ENCODE peak calls at places on chromosomes 13 and 19, in six cellular contexts. Y is HCT116, W is SK-N-SH, H is HepG2, O is GM12878, A is H1. I is an unnamed sample. For H3K27me3, the result is how much of the 10 kb centered on the place peaks cover.

GRCh38 chr19:50173144-50173543 is 10.1 kb upstream of the IZUMO2 start:
- DNase-seq in Y (no peak), W (no peak), H (no peak), O (peak), A (no peak), I (no peak)

GRCh38 chr13:27005556-27005955 is 166.1 kb downstream of the USP12 start:
- DNase-seq in Y (no peak), W (no peak), H (no peak), O (no peak), A (no peak), I (no peak)

GRCh38 chr19:47104678-47105077 is 8.9 kb downstream of the ZC3H4 start:
- DNase-seq in Y (no peak), W (no peak), H (no peak), O (no peak), A (no peak), I (no peak)

GRCh38 chr13:42405665-42406390 is 133.9 kb downstream of the AKAP11 start:
- DNase-seq in Y (no peak), W (no peak), H (no peak), O (peak), A (no peak), I (no peak)

GRCh38 chr13:30736921-30737320 is 1.6 kb downstream of the ALOX5AP start:
- DNase-seq in Y (no peak), W (no peak), H (no peak), O (no peak), A (no peak), I (no peak)

GRCh38 chr19:41936416-41936850 is 8.2 kb upstream of the ERFL start:
- DNase-seq in Y (no peak), W (no peak), H (no peak), O (no peak), A (no peak), I (no peak)

GRCh38 chr19:13104848-13105646 is 2.4 kb upstream of the LYL1 start:
- DNase-seq in Y (no peak), W (no peak), H (no peak), O (no peak), A (no peak), I (no peak)

GRCh38 chr19:44581288-44581687 is 32.1 kb upstream of the IGSF23 start:
- DNase-seq in Y (no peak), W (no peak), H (no peak), O (no peak), A (no peak), I (no peak)

GRCh38 chr13:35936579-35936978 is 194.6 kb downstream of the DCLK1 start:
- DNase-seq in Y (no peak), W (no peak), H (no peak), O (no peak), A (no peak), I (no peak)

GRCh38 chr19:1312732-1313694 is 27.3 kb downstream of the EFNA2 start:
- DNase-seq in Y (peak), W (no peak), H (no peak), O (no peak), A (no peak), I (no peak)

GRCh38 chr13:52780092-52780491 is 40.5 kb upstream of the CNMD start:
- DNase-seq in Y (no peak), W (no peak), H (no peak), O (no peak), A (no peak), I (no peak)

GRCh38 chr13:35378939-35379338 is 97.5 kb downstream of the MAB21L1 start:
- DNase-seq in Y (no peak), W (no peak), H (no peak), O (no peak), A (no peak), I (no peak)

GRCh38 chr13:45278096-45278645 is 62.8 kb downstream of the TPT1 start:
- DNase-seq in Y (no peak), W (no peak), H (no peak), O (no peak), A (no peak), I (no peak)

GRCh38 chr13:27622102-27622820 is 569 bp downstream of the POLR1D start:
- DNase-seq in Y (no peak), W (peak), H (peak), O (no peak), A (no peak), I (no peak)

GRCh38 chr19:47714339-47714738 is 1.1 kb downstream of the EHD2 start:
- DNase-seq in Y (no peak), W (no peak), H (no peak), O (no peak), A (no peak), I (no peak)

GRCh38 chr13:72304121-72304745 is 423.2 kb downstream of the MZT1 start:
- DNase-seq in Y (no peak), W (no peak), H (no peak), O (no peak), A (no peak), I (no peak)

GRCh38 chr13:58018020-58018419 is 386.5 kb downstream of the PCDH17 start:
- DNase-seq in Y (no peak), W (no peak), H (no peak), O (no peak), A (no peak), I (no peak)

GRCh38 chr19:51521357-51521756 is 10.1 kb downstream of the SIGLEC6 start:
- DNase-seq in Y (no peak), W (no peak), H (no peak), O (no peak), A (no peak), I (no peak)

GRCh38 chr19:50204811-50205675 is 1.6 kb downstream of the MYH14 start:
- DNase-seq in Y (peak), W (peak), H (peak), O (no peak), A (peak), I (no peak)

DNA sequence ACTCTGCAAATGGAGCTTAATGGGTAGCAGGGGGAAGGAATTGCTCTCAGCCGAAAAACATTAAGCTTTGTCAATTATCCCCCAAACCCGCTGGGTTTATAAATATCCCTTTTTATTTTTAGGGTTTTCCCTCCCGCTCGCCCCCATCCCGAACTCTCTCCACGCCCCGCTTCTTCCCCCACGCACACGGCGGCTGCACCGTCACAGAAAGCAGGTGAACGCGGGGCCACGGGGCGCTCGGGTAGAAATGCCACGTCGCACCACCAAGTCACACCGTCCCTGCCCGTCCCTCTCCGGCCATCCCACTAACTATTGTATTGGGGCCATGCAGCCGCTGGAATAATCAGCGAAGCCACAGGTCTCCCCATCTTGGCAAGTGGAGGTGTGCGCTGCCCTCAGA is 3.5 kb downstream of the PTPRS start:
- DNase-seq in Y (no peak), W (no peak), H (no peak), O (no peak), A (no peak), I (no peak)
- H3K27me3 ChIP-seq in Y (under half), W (under half), H (under half), O (under half), A (under half), I (under half)

GRCh38 chr19:17946965-17947784 is 14.4 kb downstream of the CCDC124 start:
- DNase-seq in Y (no peak), W (no peak), H (peak), O (no peak), A (peak), I (no peak)
- TF ChIP-seq CTCF in Y (no peak), W (no peak), H (no peak), O (no peak), A (no peak), I (no peak)

GRCh38 chr13:38369058-38369457 is 19.4 kb downstream of the UFM1 start:
- DNase-seq in Y (no peak), W (no peak), H (no peak), O (no peak), A (no peak), I (no peak)
- TF ChIP-seq SIN3A in Y (no peak), W (no peak), H (no peak), O (no peak), A (no peak), I (no peak)

GRCh38 chr19:29311391-29311790 is 98.4 kb upstream of the UQCRFS1 start:
- DNase-seq in Y (no peak), W (no peak), H (no peak), O (no peak), A (no peak), I (no peak)
- H3K27me3 ChIP-seq in Y (under half), W (under half), H (under half), O (under half), A (under half), I (under half)

GRCh38 chr13:113489171-113489548 is 1.4 kb downstream of the DCUN1D2 start:
- DNase-seq in Y (no peak), W (no peak), H (peak), O (no peak), A (no peak), I (no peak)
- TF ChIP-seq CTCF in Y (peak), W (no peak), H (peak), O (no peak), A (peak), I (peak)

DNA sequence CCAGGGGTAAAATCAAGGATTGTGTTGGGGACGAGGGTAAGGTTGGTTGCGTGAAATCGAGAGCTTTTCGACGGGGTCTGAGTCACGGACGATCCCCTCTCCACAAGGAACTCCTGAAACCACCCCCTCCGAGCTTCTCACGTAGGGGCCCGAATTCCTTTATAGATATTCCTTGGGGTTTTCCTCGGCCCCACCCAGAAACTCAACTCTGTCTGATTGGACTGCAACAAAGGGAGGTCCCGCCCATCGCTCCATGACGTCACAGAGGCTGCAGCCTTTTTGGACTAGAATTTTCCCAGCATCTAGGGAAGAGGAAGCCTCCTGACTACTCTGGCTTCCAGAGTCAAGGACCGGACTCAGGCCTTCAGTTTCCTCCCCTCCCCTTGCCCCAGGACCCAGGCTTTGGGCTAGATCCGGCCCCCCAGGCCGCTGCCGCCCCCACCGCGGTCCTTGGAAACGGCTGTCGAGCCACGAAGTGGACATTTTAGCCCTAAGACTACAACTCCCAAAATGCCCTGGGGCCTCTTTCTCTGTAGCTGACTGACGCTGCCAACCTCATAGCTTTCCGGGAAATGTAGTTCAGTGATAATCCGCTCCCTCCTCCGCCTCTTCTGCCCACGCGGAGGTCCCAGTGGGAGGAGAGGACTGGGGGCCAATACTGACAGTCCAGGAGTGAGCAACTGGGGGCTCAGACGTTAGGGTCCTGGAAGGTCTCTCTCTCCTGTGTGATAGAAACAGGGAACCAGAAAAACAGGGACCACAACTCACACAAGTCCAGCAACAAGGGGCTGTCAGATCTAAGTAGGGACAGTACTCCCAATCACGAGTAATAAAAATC is at the start of gene IZUMO1:
- DNase-seq in Y (peak), W (peak), H (no peak), O (no peak), A (peak), I (peak)
- TF ChIP-seq SIN3A in Y (no peak), W (no peak), H (no peak), O (no peak), A (peak), I (no peak)

GRCh38 chr19:39497850-39498261 is 891 bp upstream of the DLL3 start:
- DNase-seq in Y (no peak), W (peak), H (peak), O (no peak), A (peak), I (no peak)

GRCh38 chr19:39499082-39499642 is 415 bp downstream of the DLL3 start:
- DNase-seq in Y (no peak), W (peak), H (no peak), O (no peak), A (peak), I (no peak)

GRCh38 chr19:39499932-39500331 is 1.2 kb downstream of the DLL3 start:
- DNase-seq in Y (no peak), W (no peak), H (no peak), O (no peak), A (no peak), I (no peak)

GRCh38 chr19:39500543-39500942 is 1.8 kb downstream of the DLL3 start:
- DNase-seq in Y (no peak), W (no peak), H (no peak), O (no peak), A (no peak), I (no peak)

GRCh38 chr19:39498262-39499081 is at the start of gene DLL3:
- DNase-seq in Y (no peak), W (peak), H (no peak), O (no peak), A (peak), I (peak)
- H3K27me3 ChIP-seq in Y (under half), W (under half), H (under half), O (under half), A (under half), I (under half)

GRCh38 chr19:40271706-40272105 is 13.4 kb downstream of the AKT2 start:
- DNase-seq in Y (no peak), W (no peak), H (no peak), O (no peak), A (no peak), I (no peak)

GRCh38 chr19:40267601-40267997 is 17.5 kb downstream of the AKT2 start:
- DNase-seq in Y (no peak), W (no peak), H (no peak), O (no peak), A (no peak), I (no peak)

GRCh38 chr19:40269216-40269940 is 15.8 kb downstream of the AKT2 start:
- DNase-seq in Y (no peak), W (no peak), H (no peak), O (no peak), A (no peak), I (no peak)

GRCh38 chr19:40272261-40272660 is 12.9 kb downstream of the AKT2 start:
- DNase-seq in Y (no peak), W (no peak), H (no peak), O (no peak), A (no peak), I (no peak)

GRCh38 chr19:40270362-40271089 is 14.6 kb downstream of the AKT2 start:
- DNase-seq in Y (no peak), W (no peak), H (no peak), O (no peak), A (no peak), I (no peak)
- TF ChIP-seq CTCF in Y (no peak), W (no peak), H (no peak), O (no peak), A (peak), I (no peak)

DNA sequence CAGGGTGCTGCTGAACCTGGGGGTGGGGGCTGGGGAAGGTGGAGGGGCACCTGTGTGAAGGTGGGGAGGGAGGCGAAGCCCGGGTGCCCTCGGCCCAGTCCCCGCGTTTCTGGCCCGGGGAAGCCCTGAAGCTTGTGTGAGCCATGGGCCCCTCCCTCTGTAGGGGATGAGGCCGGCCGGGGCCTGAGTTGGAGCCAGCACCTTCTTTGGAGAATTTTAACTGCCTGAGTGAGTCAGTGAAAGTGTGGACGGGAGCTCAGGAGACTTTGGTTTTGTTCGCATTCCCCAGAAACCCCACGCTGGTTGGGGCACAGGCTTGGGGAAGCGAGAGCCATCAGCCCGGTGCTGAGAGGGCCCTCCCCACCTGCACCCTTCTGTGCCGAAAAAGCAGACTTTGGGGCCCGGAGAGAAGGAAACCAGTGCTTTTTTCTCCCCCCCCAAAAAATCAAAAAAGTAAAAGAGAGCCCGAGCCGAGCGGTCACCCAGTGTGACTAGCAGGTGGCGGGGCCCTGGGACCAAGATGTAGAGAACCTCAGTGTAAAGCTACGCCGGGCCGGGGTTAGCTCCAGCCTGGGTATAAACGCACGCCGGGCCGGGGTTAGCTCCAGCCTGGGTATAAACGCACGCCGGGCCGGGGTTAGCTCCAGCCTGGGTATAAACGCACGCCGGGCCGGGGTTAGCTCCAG is 45.1 kb downstream of the TMEM255B start:
- DNase-seq in Y (no peak), W (no peak), H (no peak), O (no peak), A (no peak), I (no peak)
- TF ChIP-seq SIN3A in Y (no peak), W (no peak), H (no peak), O (no peak), A (no peak), I (no peak)

DNA sequence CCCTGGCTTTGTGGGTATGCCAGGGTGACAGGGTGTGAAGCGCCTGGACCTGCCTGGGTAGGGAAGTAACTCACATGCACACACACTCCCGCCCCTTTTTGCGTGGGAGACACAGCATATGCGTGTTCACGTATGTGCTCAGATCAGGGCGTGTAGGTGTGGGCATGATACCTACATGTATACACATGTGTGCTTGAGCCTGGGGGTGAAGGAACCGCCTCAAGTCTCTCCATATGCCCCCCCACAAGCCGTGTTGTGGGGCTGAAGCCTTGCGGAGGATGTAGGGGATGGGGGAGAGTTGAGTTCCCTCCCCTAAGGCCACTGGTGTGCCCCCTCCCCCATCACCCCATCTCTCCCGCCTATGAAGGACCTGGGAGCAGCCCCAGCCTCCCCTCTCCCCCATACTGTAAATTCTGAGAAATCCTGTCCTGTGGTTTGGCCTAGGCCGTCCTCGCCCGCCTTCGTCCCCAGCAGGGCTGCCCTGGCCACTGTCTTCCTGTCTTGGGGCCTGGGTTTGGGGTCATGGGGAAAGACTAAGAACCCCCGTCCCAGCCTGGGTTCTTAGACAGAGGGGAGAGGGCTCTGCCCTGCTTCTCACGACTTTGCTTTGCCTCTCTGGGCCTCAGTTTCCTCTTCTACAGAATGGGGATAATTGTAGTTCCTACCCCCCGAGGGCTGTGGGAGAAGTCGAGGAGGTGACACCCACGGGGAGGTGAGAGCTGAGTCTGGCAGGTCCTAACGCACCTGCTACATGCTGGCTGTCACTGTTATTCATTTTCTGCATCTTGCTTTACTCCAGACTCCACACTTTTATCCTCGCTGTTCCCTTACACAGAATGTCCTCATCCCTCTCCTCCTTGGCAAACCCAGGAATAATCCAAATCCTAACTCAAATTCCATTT is 14.3 kb downstream of the ACTL9 start:
- DNase-seq in Y (no peak), W (no peak), H (no peak), O (no peak), A (no peak), I (no peak)
- H3K27me3 ChIP-seq in Y (under half), W (under half), H (under half), O (under half), A (under half), I (under half)

I was measured in Panc1.